ENCODE peak calls at places on chromosomes 2 and 18, in six cellular contexts. I is sigmoid colon, K is A549, F is transverse colon, Y is tibial nerve, M is HepG2. Q is an unnamed sample.

GRCh38 chr2:135845257-135845656 is 8.3 kb upstream of the LCT start:
- DNase-seq in Y (no peak), I (no peak), F (no peak), K (no peak), M (no peak), Q (no peak)

GRCh38 chr18:69817335-69817935 is 130.2 kb downstream of the CD226 start:
- DNase-seq in Y (no peak), I (no peak), K (no peak), M (no peak), F (no peak), Q (no peak)

GRCh38 chr2:114631146-114631545 is 188.7 kb downstream of the DPP10 start:
- DNase-seq in Y (no peak), K (no peak), I (no peak), M (no peak), F (no peak), Q (no peak)

GRCh38 chr2:57372237-57372962 is 674.2 kb upstream of the VRK2 start:
- DNase-seq in K (no peak), Y (no peak), I (no peak), M (no peak), F (no peak), Q (no peak)

GRCh38 chr2:230946429-230947234 is 21.6 kb upstream of the GPR55 start:
- DNase-seq in M (no peak), K (no peak), I (no peak), Y (no peak), F (no peak), Q (no peak)

GRCh38 chr18:9757851-9758587 is 49.9 kb downstream of the RAB31 start:
- DNase-seq in Y (no peak), F (no peak), K (peak), I (no peak), M (no peak), Q (no peak)

GRCh38 chr18:32742620-32743019 is 30.2 kb downstream of the KLHL14 start:
- DNase-seq in M (no peak), Y (no peak), I (no peak), F (no peak), K (no peak), Q (no peak)

GRCh38 chr18:64332851-64333250 is 184.0 kb upstream of the LINC00305 start:
- DNase-seq in M (no peak), I (no peak), K (no peak), F (no peak), Y (no peak), Q (no peak)

GRCh38 chr2:210198326-210198725 is 26.9 kb downstream of the ACADL start:
- DNase-seq in I (no peak), Y (no peak), F (no peak), K (no peak), M (no peak), Q (no peak)

GRCh38 chr2:218397502-218398436 is 1.9 kb upstream of the CTDSP1 start:
- DNase-seq in K (peak), F (peak), I (peak), Y (peak), M (peak), Q (peak)

GRCh38 chr2:218400930-218401833 is 1.5 kb downstream of the CTDSP1 start:
- DNase-seq in F (peak), I (peak), Y (no peak), M (peak), K (no peak), Q (peak)

GRCh38 chr2:218398437-218399390 is 954 bp upstream of the CTDSP1 start:
- DNase-seq in I (peak), M (peak), K (peak), Y (peak), F (peak), Q (peak)

GRCh38 chr2:218400167-218400929 is 680 bp downstream of the CTDSP1 start:
- DNase-seq in I (peak), F (peak), K (no peak), M (no peak), Y (no peak), Q (peak)

GRCh38 chr2:218399391-218400166 is at the start of gene CTDSP1:
- DNase-seq in M (peak), I (peak), K (peak), F (peak), Y (peak), Q (peak)
- TF ChIP-seq POLR2A in M (peak), I (peak), K (peak), F (peak), Y (peak), Q (peak)

GRCh38 chr2:174680221-174680620 is 82.6 kb upstream of the WIPF1 start:
- DNase-seq in I (no peak), F (no peak), K (no peak), M (no peak), Y (no peak), Q (no peak)

GRCh38 chr2:174681983-174682577 is 82.2 kb downstream of the CHRNA1 start:
- DNase-seq in I (peak), M (no peak), F (peak), K (peak), Y (no peak), Q (no peak)

GRCh38 chr2:174681099-174681982 is 82.9 kb downstream of the CHRNA1 start:
- DNase-seq in Y (peak), F (peak), K (peak), M (peak), I (peak), Q (no peak)

GRCh38 chr2:174683392-174683759 is 80.9 kb downstream of the CHRNA1 start:
- DNase-seq in Y (no peak), M (no peak), I (no peak), F (no peak), K (peak), Q (no peak)

DNA sequence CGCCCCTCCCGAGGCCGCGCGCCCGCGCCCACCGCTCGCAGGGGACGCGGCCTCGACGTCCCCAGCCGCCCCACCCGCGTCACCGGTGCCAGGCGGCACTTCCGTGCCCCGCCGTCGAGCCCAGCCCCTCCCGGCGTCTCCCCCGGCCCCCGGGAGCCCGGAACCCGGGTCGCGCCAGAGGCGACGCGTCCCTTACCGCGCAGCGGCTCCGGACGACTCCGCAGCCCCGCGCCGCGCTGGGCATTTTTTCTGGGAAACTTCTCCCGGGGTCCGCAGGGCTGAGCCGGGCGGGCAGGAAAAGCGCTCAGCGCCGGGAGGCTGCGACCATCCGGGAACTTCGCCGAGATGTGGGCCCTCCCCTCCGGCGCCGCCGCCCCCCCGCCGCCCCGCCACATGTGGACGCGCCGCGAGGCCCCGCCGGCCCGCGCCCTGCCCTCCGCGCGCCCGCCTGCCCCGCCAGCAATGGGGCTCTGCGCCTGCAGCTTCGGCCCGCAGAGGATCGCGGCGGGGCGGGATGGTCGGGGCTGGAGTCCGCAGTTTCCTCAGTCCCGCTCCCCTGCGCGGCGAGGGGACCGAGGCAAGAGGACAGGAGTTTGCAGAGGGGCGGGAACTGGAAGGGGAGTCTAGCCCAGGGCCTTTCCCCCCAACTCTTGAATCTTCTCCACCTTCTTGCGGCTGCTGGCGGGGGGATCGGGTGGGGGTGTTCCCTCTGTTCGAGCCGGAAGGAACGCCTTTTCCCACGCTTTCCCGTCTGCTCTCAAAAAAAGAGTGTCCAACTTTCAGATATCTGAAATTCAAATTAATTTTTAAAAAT is 81.5 kb downstream of the CHRNA1 start:
- DNase-seq in I (peak), K (peak), M (no peak), F (peak), Y (peak), Q (peak)
- TF ChIP-seq POLR2A in I (no peak), K (no peak), M (no peak), F (no peak), Y (peak), Q (no peak)

GRCh38 chr2:170009209-170009608 is 168.7 kb upstream of the MYO3B start:
- DNase-seq in Y (no peak), K (no peak), I (no peak), F (no peak), M (no peak), Q (no peak)

GRCh38 chr2:170002096-170002495 is 174.8 kb downstream of the UBR3 start:
- DNase-seq in F (no peak), K (no peak), M (no peak), I (no peak), Y (no peak), Q (no peak)

GRCh38 chr2:170005702-170006101 is 172.2 kb upstream of the MYO3B start:
- DNase-seq in M (no peak), Y (no peak), F (no peak), I (no peak), K (peak), Q (peak)

DNA sequence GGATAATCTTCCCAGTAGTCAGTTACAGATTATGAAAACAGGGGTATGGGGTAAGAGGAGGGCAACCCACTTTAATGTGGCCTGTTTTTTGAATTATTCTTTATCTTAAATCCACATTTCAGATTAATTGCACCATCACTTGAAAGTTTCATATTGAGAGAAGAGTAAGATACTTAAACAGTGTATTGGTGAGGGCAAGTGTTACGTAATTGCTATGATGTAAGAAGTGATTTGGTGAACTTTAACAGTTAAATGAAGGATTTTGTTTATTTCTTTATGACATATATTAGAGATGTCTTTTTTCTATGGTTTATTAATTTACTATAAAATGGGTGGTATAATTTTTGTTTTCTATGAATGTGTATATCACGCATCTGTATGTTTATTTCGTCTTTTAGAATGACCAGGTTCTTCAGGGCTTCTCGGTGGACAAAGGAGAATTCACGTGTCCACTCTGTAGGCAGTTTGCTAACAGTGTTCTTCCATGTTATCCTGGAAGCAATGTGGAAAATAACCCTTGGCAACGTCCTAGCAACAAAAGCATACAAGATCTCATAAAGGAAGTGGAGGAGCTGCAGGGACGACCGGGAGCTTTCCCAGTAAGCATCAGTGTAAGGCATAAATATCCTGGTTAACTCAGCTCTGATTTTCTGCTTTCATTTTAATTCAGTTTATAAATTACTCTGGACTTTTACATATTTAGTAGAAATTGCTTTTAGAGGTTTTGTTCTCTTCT is 171.2 kb upstream of the MYO3B start:
- DNase-seq in M (no peak), K (no peak), F (no peak), Y (no peak), I (no peak), Q (peak)
- TF ChIP-seq POLR2A in M (no peak), K (no peak), F (no peak), Y (no peak), I (no peak), Q (no peak)

GRCh38 chr2:96859338-96859649 is 1.5 kb upstream of the ANKRD39 start:
- DNase-seq in K (no peak), F (no peak), I (peak), Y (peak), M (no peak), Q (no peak)
- TF ChIP-seq POLR2A in K (no peak), F (no peak), I (no peak), Y (no peak), M (no peak), Q (no peak)

DNA sequence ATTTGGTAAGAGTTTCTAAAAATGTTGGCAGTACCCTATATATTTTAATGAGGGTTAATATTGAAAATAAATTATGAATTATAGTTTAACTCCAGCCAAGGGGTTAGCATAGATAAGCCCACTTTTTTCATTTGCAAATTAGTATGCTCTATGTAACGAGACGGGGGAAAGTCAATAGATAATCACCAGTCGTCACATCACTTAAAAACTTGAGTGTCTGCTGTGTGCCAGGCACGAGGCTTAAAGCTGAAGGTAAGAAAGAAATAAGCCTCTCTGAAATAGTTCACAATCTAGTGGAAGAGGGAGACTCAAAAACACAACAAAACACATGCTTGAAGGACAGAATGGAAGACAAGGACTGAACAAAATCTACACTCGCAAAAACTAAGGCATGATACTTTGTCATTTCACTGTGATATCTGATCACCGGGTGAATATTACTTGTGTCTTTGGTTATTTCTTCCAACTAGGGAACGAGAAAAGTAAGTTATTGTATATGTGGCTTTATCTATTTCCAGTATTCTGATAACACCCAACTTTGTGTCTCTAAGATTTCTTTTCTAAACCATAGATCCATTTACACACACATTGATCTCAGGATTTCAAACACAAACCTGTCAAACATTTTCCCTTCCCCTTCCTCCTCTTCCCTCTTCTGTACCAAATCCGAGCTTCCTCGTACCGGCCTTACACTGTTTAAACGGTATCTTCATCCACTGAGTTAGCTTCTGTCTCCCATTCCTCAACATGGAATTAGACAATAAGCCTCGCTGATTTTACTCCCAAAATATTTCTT is 199.1 kb downstream of the PIEZO2 start:
- DNase-seq in Y (no peak), K (no peak), I (no peak), F (no peak), M (no peak), Q (no peak)
- TF ChIP-seq POLR2A in Y (no peak), K (no peak), I (no peak), F (no peak), M (no peak), Q (no peak)

DNA sequence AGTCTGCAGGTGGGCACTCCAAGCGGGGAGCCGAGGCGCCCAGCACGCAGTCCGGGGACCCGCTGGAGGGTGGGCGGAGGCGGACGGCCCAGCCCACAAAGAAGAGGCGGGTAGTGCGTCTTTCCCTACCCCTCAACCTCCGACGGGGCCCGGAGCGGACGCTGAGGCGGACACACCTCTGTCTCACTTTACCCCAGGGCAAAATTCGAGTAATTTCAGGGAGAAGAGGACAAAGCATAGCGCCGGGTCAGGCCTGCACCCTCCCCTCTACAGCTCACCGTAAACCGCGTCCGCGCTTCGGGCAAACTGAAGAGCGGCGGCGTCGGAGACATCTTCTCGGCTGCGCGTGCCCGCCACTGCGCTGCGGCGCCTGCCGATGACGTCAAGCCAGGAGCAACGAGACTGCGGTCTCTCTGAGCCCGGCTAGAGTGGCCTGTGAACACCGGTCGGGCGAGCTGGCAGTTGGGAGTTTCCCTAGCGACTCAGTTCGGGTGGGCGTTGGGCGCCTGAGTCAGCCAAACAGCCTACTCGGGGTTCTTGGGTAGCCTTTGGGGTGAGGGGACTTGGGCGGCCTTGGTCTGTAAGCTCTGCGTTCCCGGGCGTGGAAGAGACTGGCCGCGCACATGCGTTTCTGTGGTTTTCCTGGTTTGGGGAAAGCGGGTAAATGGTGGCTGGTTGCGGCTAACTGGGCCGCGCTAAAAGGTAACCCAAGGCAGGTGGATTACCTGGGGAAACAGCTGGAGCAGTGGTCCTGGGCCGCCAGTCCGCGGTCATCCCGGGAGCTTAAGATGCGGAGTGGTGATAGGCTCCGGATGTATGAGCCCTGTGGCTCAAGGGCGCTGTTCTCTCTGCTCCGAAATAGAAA is at the start of gene THOC1:
- DNase-seq in F (peak), I (peak), K (peak), M (peak), Y (peak), Q (peak)
- TF ChIP-seq POLR2A in F (peak), I (peak), K (peak), M (peak), Y (peak), Q (peak)

GRCh38 chr18:35972197-35973000 is at the start of gene RMP24:
- DNase-seq in K (peak), F (peak), M (peak), Y (peak), I (peak), Q (peak)
- TF ChIP-seq POLR2A in K (peak), F (peak), M (peak), Y (peak), I (peak), Q (peak)

DNA sequence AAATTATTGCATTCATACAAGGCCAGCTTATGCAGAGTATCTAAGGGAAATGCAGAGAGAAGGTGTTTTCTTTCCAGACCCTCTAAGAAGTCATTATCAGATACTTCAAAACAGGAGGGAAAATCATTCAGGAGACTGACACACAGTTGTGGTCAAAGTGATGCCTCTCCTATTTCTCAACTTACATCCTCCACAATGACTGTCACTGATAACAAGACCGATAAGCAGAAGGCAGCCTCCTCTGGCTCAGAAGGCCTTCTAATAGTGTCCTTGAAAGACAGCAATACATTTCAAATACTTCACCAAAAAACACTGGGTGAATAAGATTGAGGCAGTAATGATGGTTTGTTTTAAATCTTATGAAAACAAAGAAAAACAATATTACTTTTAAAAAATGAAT is 199.7 kb downstream of the PIEZO2 start:
- DNase-seq in I (no peak), M (no peak), Y (no peak), K (no peak), F (no peak), Q (no peak)
- TF ChIP-seq POLR2A in I (no peak), M (no peak), Y (no peak), K (no peak), F (no peak), Q (no peak)

GRCh38 chr2:33512112-33512511 is 35.7 kb downstream of the RASGRP3 start:
- DNase-seq in Y (no peak), F (no peak), M (no peak), K (no peak), I (no peak), Q (no peak)

GRCh38 chr2:33513480-33513879 is 37.0 kb downstream of the RASGRP3 start:
- DNase-seq in I (no peak), K (no peak), Y (no peak), M (no peak), F (no peak), Q (no peak)

GRCh38 chr2:33509908-33510588 is 33.6 kb downstream of the RASGRP3 start:
- DNase-seq in I (no peak), K (no peak), M (no peak), F (no peak), Y (no peak), Q (no peak)

GRCh38 chr2:33510589-33510968 is 34.1 kb downstream of the RASGRP3 start:
- DNase-seq in K (no peak), F (no peak), Y (no peak), I (no peak), M (no peak), Q (no peak)

GRCh38 chr2:33511141-33511540 is 34.7 kb downstream of the RASGRP3 start:
- DNase-seq in M (no peak), K (no peak), Y (no peak), F (no peak), I (no peak), Q (no peak)
- TF ChIP-seq POLR2A in M (no peak), K (no peak), Y (no peak), F (no peak), I (no peak), Q (no peak)

Q was measured in erythroblast.